ENCODE peak calls at places on chromosomes 12 and 14, in six cellular contexts. One of them, this sample, is unnamed.

GRCh38 chr14:23153891-23154796 is 29.3 kb downstream of the SLC7A8 start:
- DNase-seq in HTR-8/SVneo: no peak
- DNase-seq in AG08395: peak; percentile 93
- DNase-seq in esophagus muscularis mucosa: peak; percentile 97
- DNase-seq in NCI-H524: peak; percentile 23
- DNase-seq in Calu3: peak; percentile 47
- DNase-seq in this sample: no peak

GRCh38 chr14:53331921-53332320 is 178.8 kb upstream of the DDHD1 start:
- DNase-seq in esophagus muscularis mucosa: no peak
- DNase-seq in AG08395: no peak
- DNase-seq in HTR-8/SVneo: no peak
- DNase-seq in Calu3: no peak
- DNase-seq in NCI-H524: no peak
- DNase-seq in this sample: no peak

GRCh38 chr12:47377414-47378221 is 297.9 kb upstream of the AMIGO2 start:
- DNase-seq in Calu3: no peak
- DNase-seq in NCI-H524: no peak
- DNase-seq in AG08395: peak; percentile 94
- DNase-seq in esophagus muscularis mucosa: no peak
- DNase-seq in HTR-8/SVneo: peak; percentile 84
- DNase-seq in this sample: no peak

GRCh38 chr12:58847876-58848600 is 72.3 kb downstream of the LRIG3 start:
- DNase-seq in esophagus muscularis mucosa: no peak
- DNase-seq in AG08395: no peak
- DNase-seq in NCI-H524: no peak
- DNase-seq in HTR-8/SVneo: peak; percentile 3
- DNase-seq in Calu3: no peak
- DNase-seq in this sample: no peak

GRCh38 chr12:127311695-127312364 is 955.1 kb upstream of the TMEM132C start:
- DNase-seq in Calu3: no peak
- DNase-seq in HTR-8/SVneo: no peak
- DNase-seq in NCI-H524: no peak
- DNase-seq in AG08395: no peak
- DNase-seq in esophagus muscularis mucosa: peak; percentile 77
- DNase-seq in this sample: no peak

GRCh38 chr12:66288121-66288520 is 14.2 kb upstream of the HELB start:
- DNase-seq in NCI-H524: no peak
- DNase-seq in HTR-8/SVneo: no peak
- DNase-seq in Calu3: no peak
- DNase-seq in esophagus muscularis mucosa: no peak
- DNase-seq in AG08395: no peak
- DNase-seq in this sample: no peak

GRCh38 chr14:71616013-71616412 is 316.2 kb upstream of the RGS6 start:
- DNase-seq in HTR-8/SVneo: no peak
- DNase-seq in NCI-H524: no peak
- DNase-seq in esophagus muscularis mucosa: no peak
- DNase-seq in AG08395: no peak
- DNase-seq in Calu3: no peak
- DNase-seq in this sample: no peak

GRCh38 chr12:102634216-102634615 is 153.9 kb upstream of the IGF1 start:
- DNase-seq in HTR-8/SVneo: peak; percentile 7
- DNase-seq in NCI-H524: no peak
- DNase-seq in esophagus muscularis mucosa: no peak
- DNase-seq in AG08395: peak; percentile 77
- DNase-seq in Calu3: no peak
- DNase-seq in this sample: no peak

GRCh38 chr12:28390716-28391452 is 200.6 kb downstream of the CCDC91 start:
- DNase-seq in Calu3: no peak
- DNase-seq in HTR-8/SVneo: no peak
- DNase-seq in AG08395: peak; percentile 9
- DNase-seq in NCI-H524: no peak
- DNase-seq in esophagus muscularis mucosa: no peak
- DNase-seq in this sample: no peak

GRCh38 chr12:46107591-46107990 is 117.2 kb upstream of the SCAF11 start:
- DNase-seq in esophagus muscularis mucosa: no peak
- DNase-seq in AG08395: no peak
- DNase-seq in HTR-8/SVneo: no peak
- DNase-seq in NCI-H524: no peak
- DNase-seq in Calu3: no peak
- DNase-seq in this sample: no peak

GRCh38 chr14:95190346-95190840 is 33.1 kb upstream of the DICER1 start:
- DNase-seq in esophagus muscularis mucosa: no peak
- DNase-seq in AG08395: no peak
- DNase-seq in NCI-H524: no peak
- DNase-seq in HTR-8/SVneo: no peak
- DNase-seq in Calu3: no peak
- DNase-seq in this sample: no peak

GRCh38 chr12:104294845-104295674 is 8.5 kb upstream of the EID3 start:
- DNase-seq in NCI-H524: no peak
- DNase-seq in Calu3: no peak
- DNase-seq in AG08395: no peak
- DNase-seq in esophagus muscularis mucosa: no peak
- DNase-seq in HTR-8/SVneo: no peak
- DNase-seq in this sample: no peak

GRCh38 chr12:18655351-18655750 is 82.5 kb downstream of the PLCZ1 start:
- DNase-seq in Calu3: no peak
- DNase-seq in AG08395: no peak
- DNase-seq in esophagus muscularis mucosa: no peak
- DNase-seq in HTR-8/SVneo: no peak
- DNase-seq in NCI-H524: no peak
- DNase-seq in this sample: no peak

GRCh38 chr12:58557646-58558045 is 362.7 kb downstream of the LRIG3 start:
- DNase-seq in HTR-8/SVneo: no peak
- DNase-seq in esophagus muscularis mucosa: no peak
- DNase-seq in NCI-H524: no peak
- DNase-seq in Calu3: no peak
- DNase-seq in AG08395: no peak
- DNase-seq in this sample: no peak

GRCh38 chr12:63826002-63826585 is 18.4 kb upstream of the SRGAP1 start:
- DNase-seq in AG08395: peak; percentile 76
- DNase-seq in Calu3: no peak
- DNase-seq in HTR-8/SVneo: peak; percentile 69
- DNase-seq in esophagus muscularis mucosa: no peak
- DNase-seq in NCI-H524: peak; percentile 54
- DNase-seq in this sample: no peak

GRCh38 chr12:106058256-106059182 is 80.2 kb downstream of the NUAK1 start:
- DNase-seq in esophagus muscularis mucosa: peak; percentile 89
- DNase-seq in HTR-8/SVneo: no peak
- DNase-seq in AG08395: peak; percentile 78
- DNase-seq in NCI-H524: no peak
- DNase-seq in Calu3: no peak
- DNase-seq in this sample: no peak

GRCh38 chr14:41146391-41146790 is 460.3 kb upstream of the LRFN5 start:
- DNase-seq in HTR-8/SVneo: no peak
- DNase-seq in Calu3: no peak
- DNase-seq in NCI-H524: no peak
- DNase-seq in AG08395: no peak
- DNase-seq in esophagus muscularis mucosa: no peak
- DNase-seq in this sample: no peak

GRCh38 chr12:58435647-58436046 is 484.7 kb downstream of the LRIG3 start:
- DNase-seq in AG08395: no peak
- DNase-seq in HTR-8/SVneo: no peak
- DNase-seq in NCI-H524: no peak
- DNase-seq in Calu3: no peak
- DNase-seq in esophagus muscularis mucosa: no peak
- DNase-seq in this sample: no peak

GRCh38 chr12:88924162-88924561 is 343.9 kb upstream of the KITLG start:
- DNase-seq in NCI-H524: no peak
- DNase-seq in Calu3: no peak
- DNase-seq in esophagus muscularis mucosa: no peak
- DNase-seq in HTR-8/SVneo: no peak
- DNase-seq in AG08395: no peak
- DNase-seq in this sample: no peak

GRCh38 chr12:85253823-85254222 is 26.2 kb upstream of the ALX1 start:
- DNase-seq in HTR-8/SVneo: no peak
- DNase-seq in NCI-H524: no peak
- DNase-seq in Calu3: no peak
- DNase-seq in esophagus muscularis mucosa: no peak
- DNase-seq in AG08395: no peak
- DNase-seq in this sample: no peak

GRCh38 chr14:22200977-22201605 is 387.9 kb downstream of the DAD1 start:
- DNase-seq in HTR-8/SVneo: peak; percentile 10
- DNase-seq in esophagus muscularis mucosa: no peak
- DNase-seq in AG08395: no peak
- DNase-seq in Calu3: peak; percentile 19
- DNase-seq in NCI-H524: peak; percentile 54
- DNase-seq in this sample: no peak

GRCh38 chr14:22973217-22974032 is 8.9 kb downstream of the AJUBA start:
- DNase-seq in NCI-H524: peak; percentile 81
- DNase-seq in esophagus muscularis mucosa: no peak
- DNase-seq in Calu3: peak; percentile 62
- DNase-seq in HTR-8/SVneo: peak; percentile 51
- DNase-seq in AG08395: peak; percentile 67
- DNase-seq in this sample: no peak

GRCh38 chr12:23813206-23813605 is 136.3 kb downstream of the SOX5 start:
- DNase-seq in esophagus muscularis mucosa: no peak
- DNase-seq in HTR-8/SVneo: no peak
- DNase-seq in Calu3: no peak
- DNase-seq in AG08395: no peak
- DNase-seq in NCI-H524: peak; percentile 81
- DNase-seq in this sample: no peak

GRCh38 chr12:101775814-101776213 is 36.6 kb upstream of the SYCP3 start:
- DNase-seq in NCI-H524: no peak
- DNase-seq in AG08395: no peak
- DNase-seq in Calu3: no peak
- DNase-seq in esophagus muscularis mucosa: no peak
- DNase-seq in HTR-8/SVneo: no peak
- DNase-seq in this sample: no peak

GRCh38 chr12:124413915-124414314 is 119.0 kb downstream of the RFLNA start:
- DNase-seq in HTR-8/SVneo: no peak
- DNase-seq in Calu3: no peak
- DNase-seq in esophagus muscularis mucosa: no peak
- DNase-seq in AG08395: no peak
- DNase-seq in NCI-H524: peak; percentile 43
- DNase-seq in this sample: no peak

GRCh38 chr12:58741226-58741625 is 179.1 kb downstream of the LRIG3 start:
- DNase-seq in NCI-H524: peak; percentile 7
- DNase-seq in esophagus muscularis mucosa: no peak
- DNase-seq in Calu3: no peak
- DNase-seq in AG08395: no peak
- DNase-seq in HTR-8/SVneo: no peak
- DNase-seq in this sample: no peak

GRCh38 chr12:66426696-66427095 is 124.4 kb downstream of the HELB start:
- DNase-seq in Calu3: no peak
- DNase-seq in AG08395: no peak
- DNase-seq in esophagus muscularis mucosa: no peak
- DNase-seq in HTR-8/SVneo: no peak
- DNase-seq in NCI-H524: no peak
- DNase-seq in this sample: no peak

GRCh38 chr14:21098134-21098891 is at the start of gene ZNF219:
- DNase-seq in Calu3: peak; percentile 37
- DNase-seq in esophagus muscularis mucosa: no peak
- DNase-seq in NCI-H524: peak; percentile 73
- DNase-seq in AG08395: peak; percentile 46
- DNase-seq in HTR-8/SVneo: peak; percentile 29
- DNase-seq in this sample: peak; percentile 48

GRCh38 chr12:122204829-122205589 is 1.5 kb downstream of the B3GNT4 start:
- DNase-seq in HTR-8/SVneo: no peak
- DNase-seq in Calu3: no peak
- DNase-seq in esophagus muscularis mucosa: no peak
- DNase-seq in AG08395: no peak
- DNase-seq in NCI-H524: no peak
- DNase-seq in this sample: no peak